ENCODE peak calls at places on chromosomes 6 and 20, in six cellular contexts. One of them, this sample, is unnamed.

GRCh38 chr6:19538086-19538485 is 299.1 kb upstream of the ID4 start:
- DNase-seq in choroid plexus epithelial cell: no peak
- DNase-seq in brain microvascular endothelial cell: no peak
- DNase-seq in fibroblast of lung: no peak
- DNase-seq in tibial artery: no peak
- DNase-seq in AG09309: no peak
- DNase-seq in this sample: no peak

GRCh38 chr20:38450412-38450975 is 15.4 kb upstream of the SNHG17 start:
- DNase-seq in choroid plexus epithelial cell: no peak
- DNase-seq in brain microvascular endothelial cell: peak
- DNase-seq in fibroblast of lung: peak
- DNase-seq in tibial artery: no peak
- DNase-seq in AG09309: no peak
- DNase-seq in this sample: no peak

GRCh38 chr6:88360203-88360797 is 194.2 kb upstream of the CNR1 start:
- DNase-seq in choroid plexus epithelial cell: peak
- DNase-seq in brain microvascular endothelial cell: peak
- DNase-seq in fibroblast of lung: peak
- DNase-seq in tibial artery: no peak
- DNase-seq in AG09309: no peak
- DNase-seq in this sample: peak

GRCh38 chr20:51623255-51623654 is 80.7 kb upstream of the NFATC2 start:
- DNase-seq in choroid plexus epithelial cell: no peak
- DNase-seq in brain microvascular endothelial cell: no peak
- DNase-seq in fibroblast of lung: no peak
- DNase-seq in tibial artery: no peak
- DNase-seq in AG09309: no peak
- DNase-seq in this sample: no peak

GRCh38 chr6:137903933-137904821 is 37.1 kb downstream of the TNFAIP3 start:
- DNase-seq in choroid plexus epithelial cell: peak
- DNase-seq in brain microvascular endothelial cell: no peak
- DNase-seq in fibroblast of lung: peak
- DNase-seq in tibial artery: no peak
- DNase-seq in AG09309: peak
- DNase-seq in this sample: peak

GRCh38 chr6:158521759-158522158 is 38.1 kb upstream of the TMEM181 start:
- DNase-seq in choroid plexus epithelial cell: no peak
- DNase-seq in brain microvascular endothelial cell: no peak
- DNase-seq in fibroblast of lung: no peak
- DNase-seq in tibial artery: no peak
- DNase-seq in AG09309: no peak
- DNase-seq in this sample: no peak

GRCh38 chr6:10385512-10386132 is 29.3 kb downstream of the TFAP2A start:
- DNase-seq in choroid plexus epithelial cell: no peak
- DNase-seq in brain microvascular endothelial cell: no peak
- DNase-seq in fibroblast of lung: no peak
- DNase-seq in tibial artery: no peak
- DNase-seq in AG09309: no peak
- DNase-seq in this sample: no peak

GRCh38 chr6:167856999-167857660 is 30.4 kb downstream of the AFDN start:
- DNase-seq in choroid plexus epithelial cell: peak
- DNase-seq in brain microvascular endothelial cell: peak
- DNase-seq in fibroblast of lung: peak
- DNase-seq in tibial artery: no peak
- DNase-seq in AG09309: no peak
- DNase-seq in this sample: no peak

GRCh38 chr6:1485678-1486077 is 96.3 kb downstream of the FOXF2 start:
- DNase-seq in choroid plexus epithelial cell: peak
- DNase-seq in brain microvascular endothelial cell: peak
- DNase-seq in fibroblast of lung: peak
- DNase-seq in tibial artery: no peak
- DNase-seq in AG09309: peak
- DNase-seq in this sample: peak

DNA sequence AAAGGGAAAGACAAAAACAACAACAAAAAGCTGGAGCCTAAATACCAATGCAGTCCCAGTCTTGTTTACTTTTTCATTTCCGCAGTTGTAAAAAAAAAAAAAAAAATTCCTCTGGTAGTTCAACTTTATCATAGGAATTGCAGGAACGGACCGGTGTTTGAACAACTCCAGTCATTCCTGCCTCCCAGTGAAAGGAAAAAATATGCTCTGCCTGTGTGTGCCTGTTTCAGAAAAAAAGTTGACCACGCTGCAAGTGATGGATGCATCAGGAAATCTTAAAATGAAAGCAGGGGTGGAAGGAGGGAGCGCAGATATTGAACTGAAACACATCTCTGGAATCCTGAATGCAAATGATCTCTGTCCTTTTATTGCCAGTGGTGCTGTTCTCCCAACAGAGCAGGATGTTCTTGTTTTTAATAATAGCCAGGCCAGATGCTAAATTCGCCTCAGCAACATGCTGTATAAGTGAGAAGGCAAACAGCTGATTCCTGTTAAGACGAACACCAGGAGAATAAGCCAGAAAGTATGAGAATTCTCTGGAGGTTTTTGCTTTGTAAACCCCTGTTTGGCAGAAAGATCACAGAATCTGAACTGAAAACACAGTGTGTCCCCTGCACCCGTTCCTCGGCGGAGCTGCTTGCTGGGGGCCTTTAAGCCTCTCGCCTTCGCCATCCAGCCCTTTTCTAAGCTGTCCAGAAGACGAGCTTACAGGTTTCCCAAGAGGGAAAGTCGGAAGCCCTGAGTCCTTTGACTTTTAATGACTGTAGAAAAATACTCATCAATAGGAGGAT is 178.4 kb upstream of the SUPT3H start:
- DNase-seq in choroid plexus epithelial cell: peak
- DNase-seq in brain microvascular endothelial cell: peak
- DNase-seq in fibroblast of lung: peak
- DNase-seq in tibial artery: no peak
- DNase-seq in AG09309: no peak
- DNase-seq in this sample: no peak
- H3K4me3 ChIP-seq in choroid plexus epithelial cell: peak
- H3K4me3 ChIP-seq in brain microvascular endothelial cell: peak
- H3K4me3 ChIP-seq in fibroblast of lung: peak
- H3K4me3 ChIP-seq in tibial artery: peak
- H3K4me3 ChIP-seq in AG09309: peak
- H3K4me3 ChIP-seq in this sample: no peak

GRCh38 chr20:34710861-34711574 is 6.9 kb downstream of the TP53INP2 start:
- DNase-seq in choroid plexus epithelial cell: no peak
- DNase-seq in brain microvascular endothelial cell: no peak
- DNase-seq in fibroblast of lung: no peak
- DNase-seq in tibial artery: no peak
- DNase-seq in AG09309: no peak
- DNase-seq in this sample: no peak

GRCh38 chr20:34709044-34709835 is 5.1 kb downstream of the TP53INP2 start:
- DNase-seq in choroid plexus epithelial cell: peak
- DNase-seq in brain microvascular endothelial cell: peak
- DNase-seq in fibroblast of lung: peak
- DNase-seq in tibial artery: peak
- DNase-seq in AG09309: no peak
- DNase-seq in this sample: no peak

GRCh38 chr20:34711813-34712430 is 7.8 kb downstream of the TP53INP2 start:
- DNase-seq in choroid plexus epithelial cell: no peak
- DNase-seq in brain microvascular endothelial cell: no peak
- DNase-seq in fibroblast of lung: no peak
- DNase-seq in tibial artery: no peak
- DNase-seq in AG09309: no peak
- DNase-seq in this sample: no peak

GRCh38 chr20:34709836-34710567 is 5.9 kb downstream of the TP53INP2 start:
- DNase-seq in choroid plexus epithelial cell: peak
- DNase-seq in brain microvascular endothelial cell: peak
- DNase-seq in fibroblast of lung: peak
- DNase-seq in tibial artery: peak
- DNase-seq in AG09309: no peak
- DNase-seq in this sample: no peak

DNA sequence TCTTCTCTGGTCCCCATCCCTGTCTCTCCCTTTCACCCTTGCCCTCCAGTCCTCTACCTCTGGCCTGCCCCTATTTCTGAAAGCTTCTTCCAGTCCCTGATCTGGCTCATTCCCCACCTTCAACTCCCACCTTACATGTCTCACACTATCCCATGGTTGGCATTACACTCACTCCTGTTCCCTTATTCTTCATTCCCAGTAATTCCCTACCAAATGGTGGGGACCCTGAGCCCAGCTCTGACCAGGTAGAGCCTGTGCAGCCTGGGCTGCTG is 6.4 kb downstream of the TP53INP2 start:
- DNase-seq in choroid plexus epithelial cell: no peak
- DNase-seq in brain microvascular endothelial cell: no peak
- DNase-seq in fibroblast of lung: no peak
- DNase-seq in tibial artery: no peak
- DNase-seq in AG09309: no peak
- DNase-seq in this sample: no peak
- H3K4me3 ChIP-seq in choroid plexus epithelial cell: peak
- H3K4me3 ChIP-seq in brain microvascular endothelial cell: peak
- H3K4me3 ChIP-seq in fibroblast of lung: peak
- H3K4me3 ChIP-seq in tibial artery: peak
- H3K4me3 ChIP-seq in AG09309: peak
- H3K4me3 ChIP-seq in this sample: peak

GRCh38 chr6:169340395-169340794 is 86.7 kb upstream of the THBS2 start:
- DNase-seq in choroid plexus epithelial cell: no peak
- DNase-seq in brain microvascular endothelial cell: no peak
- DNase-seq in fibroblast of lung: peak
- DNase-seq in tibial artery: no peak
- DNase-seq in AG09309: no peak
- DNase-seq in this sample: no peak

GRCh38 chr6:169339025-169339424 is 85.4 kb upstream of the THBS2 start:
- DNase-seq in choroid plexus epithelial cell: no peak
- DNase-seq in brain microvascular endothelial cell: no peak
- DNase-seq in fibroblast of lung: no peak
- DNase-seq in tibial artery: no peak
- DNase-seq in AG09309: no peak
- DNase-seq in this sample: no peak

GRCh38 chr6:169341065-169341464 is 87.4 kb upstream of the THBS2 start:
- DNase-seq in choroid plexus epithelial cell: no peak
- DNase-seq in brain microvascular endothelial cell: no peak
- DNase-seq in fibroblast of lung: no peak
- DNase-seq in tibial artery: no peak
- DNase-seq in AG09309: no peak
- DNase-seq in this sample: no peak

GRCh38 chr6:169337881-169338445 is 84.3 kb upstream of the THBS2 start:
- DNase-seq in choroid plexus epithelial cell: no peak
- DNase-seq in brain microvascular endothelial cell: no peak
- DNase-seq in fibroblast of lung: no peak
- DNase-seq in tibial artery: no peak
- DNase-seq in AG09309: no peak
- DNase-seq in this sample: no peak

DNA sequence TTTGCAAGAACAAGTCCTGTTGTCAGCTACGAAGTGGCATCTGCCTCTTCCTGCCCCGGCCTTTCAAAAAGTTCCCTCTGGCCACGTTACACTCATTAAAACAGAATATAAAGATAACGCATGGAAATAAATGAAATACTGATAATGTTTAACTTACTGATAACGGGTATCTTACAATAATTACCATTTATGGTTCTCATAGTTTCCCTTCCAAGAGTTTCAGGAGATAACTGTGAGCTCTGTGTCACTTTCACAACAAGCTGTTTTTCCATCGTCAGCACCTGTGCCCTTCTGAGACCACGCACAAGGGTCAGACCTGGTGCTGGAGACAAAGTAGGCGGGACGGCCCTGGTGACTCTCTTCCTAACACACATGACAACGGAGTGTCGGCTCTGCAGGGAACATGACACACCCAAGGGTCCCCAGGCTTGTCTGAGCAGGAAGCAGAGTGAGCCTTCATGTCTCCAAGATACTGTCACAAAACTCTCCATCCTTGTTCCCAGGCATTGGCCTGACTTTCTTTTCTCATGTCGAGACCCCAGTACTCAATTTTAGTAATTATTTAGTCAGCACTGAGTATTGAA is 86.2 kb upstream of the THBS2 start:
- DNase-seq in choroid plexus epithelial cell: no peak
- DNase-seq in brain microvascular endothelial cell: no peak
- DNase-seq in fibroblast of lung: no peak
- DNase-seq in tibial artery: no peak
- DNase-seq in AG09309: no peak
- DNase-seq in this sample: no peak
- H3K4me3 ChIP-seq in choroid plexus epithelial cell: no peak
- H3K4me3 ChIP-seq in brain microvascular endothelial cell: no peak
- H3K4me3 ChIP-seq in fibroblast of lung: no peak
- H3K4me3 ChIP-seq in tibial artery: no peak
- H3K4me3 ChIP-seq in AG09309: no peak
- H3K4me3 ChIP-seq in this sample: no peak

GRCh38 chr20:41233976-41234514 is 83.5 kb downstream of the ZHX3 start:
- DNase-seq in choroid plexus epithelial cell: no peak
- DNase-seq in brain microvascular endothelial cell: no peak
- DNase-seq in fibroblast of lung: no peak
- DNase-seq in tibial artery: no peak
- DNase-seq in AG09309: no peak
- DNase-seq in this sample: no peak

GRCh38 chr20:41234546-41234945 is 83.0 kb downstream of the ZHX3 start:
- DNase-seq in choroid plexus epithelial cell: peak
- DNase-seq in brain microvascular endothelial cell: no peak
- DNase-seq in fibroblast of lung: no peak
- DNase-seq in tibial artery: peak
- DNase-seq in AG09309: no peak
- DNase-seq in this sample: no peak

GRCh38 chr20:41231136-41231535 is 86.4 kb downstream of the ZHX3 start:
- DNase-seq in choroid plexus epithelial cell: no peak
- DNase-seq in brain microvascular endothelial cell: no peak
- DNase-seq in fibroblast of lung: no peak
- DNase-seq in tibial artery: no peak
- DNase-seq in AG09309: no peak
- DNase-seq in this sample: no peak

GRCh38 chr20:41231850-41232249 is 85.7 kb downstream of the ZHX3 start:
- DNase-seq in choroid plexus epithelial cell: no peak
- DNase-seq in brain microvascular endothelial cell: no peak
- DNase-seq in fibroblast of lung: no peak
- DNase-seq in tibial artery: no peak
- DNase-seq in AG09309: no peak
- DNase-seq in this sample: no peak

DNA sequence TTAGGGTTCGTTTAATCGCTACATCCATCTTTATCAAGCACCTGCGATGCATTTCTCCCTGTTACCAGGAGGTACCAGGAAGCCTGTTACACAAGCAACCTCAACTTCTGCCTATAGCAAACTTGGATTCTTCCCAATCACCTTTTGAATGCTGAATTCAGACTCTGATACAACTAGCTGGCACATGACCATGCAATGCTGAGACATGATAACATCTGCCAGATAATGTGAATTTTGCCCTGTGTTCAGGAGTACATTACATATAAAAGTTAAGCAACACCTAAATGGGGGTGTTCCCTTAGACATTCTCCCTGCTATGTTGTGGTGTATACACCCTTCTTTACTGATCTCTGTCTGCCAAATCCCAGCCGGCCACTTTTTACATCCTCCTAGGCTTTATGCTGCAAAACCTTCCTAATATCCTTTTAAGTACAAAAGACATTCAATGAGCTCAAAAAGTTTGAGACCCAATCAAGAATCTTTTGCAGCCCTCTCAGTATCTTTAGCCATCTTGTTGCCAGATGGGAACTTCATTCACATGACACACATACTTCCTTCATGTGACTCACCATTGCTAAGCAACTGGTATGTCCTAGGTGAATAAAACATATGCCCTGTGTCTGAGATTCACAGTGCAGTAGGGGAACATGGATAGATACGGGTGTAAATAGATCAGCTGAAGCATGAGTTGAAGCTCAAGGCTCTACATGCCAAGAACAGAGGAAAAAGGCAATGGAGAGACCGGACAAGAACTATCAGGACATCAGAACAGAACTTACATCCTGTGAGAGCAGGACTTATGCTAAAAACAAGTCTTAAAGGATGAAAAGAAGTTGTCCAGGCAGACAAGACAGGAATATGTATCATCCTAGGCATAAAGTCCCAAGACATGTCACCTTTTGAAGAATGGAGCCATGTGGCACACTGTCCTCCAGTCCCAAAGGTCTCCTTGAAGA is 84.3 kb downstream of the ZHX3 start:
- DNase-seq in choroid plexus epithelial cell: peak
- DNase-seq in brain microvascular endothelial cell: peak
- DNase-seq in fibroblast of lung: peak
- DNase-seq in tibial artery: no peak
- DNase-seq in AG09309: peak
- DNase-seq in this sample: no peak
- H3K4me3 ChIP-seq in choroid plexus epithelial cell: no peak
- H3K4me3 ChIP-seq in brain microvascular endothelial cell: no peak
- H3K4me3 ChIP-seq in fibroblast of lung: no peak
- H3K4me3 ChIP-seq in tibial artery: no peak
- H3K4me3 ChIP-seq in AG09309: no peak
- H3K4me3 ChIP-seq in this sample: no peak

This sample was measured in epithelial cell of proximal tubule.